ENCODE peak calls at places on chromosomes 11 and 22, in four cellular contexts. K, F, R and I are unnamed samples.

GRCh38 chr11:91932151-91932821 is 292.3 kb upstream of the FAT3 start:
- DNase-seq in K (peak), F (no peak), R (no peak), I (no peak)

GRCh38 chr22:39135092-39135896 is 17.2 kb downstream of the CBX7 start:
- DNase-seq in K (peak), F (no peak), R (no peak), I (peak)

GRCh38 chr11:74615988-74616387 is 23.6 kb downstream of the POLD3 start:
- DNase-seq in K (no peak), F (no peak), R (no peak), I (no peak)

GRCh38 chr11:78292109-78292803 is 103.5 kb downstream of the USP35 start:
- DNase-seq in K (no peak), F (no peak), R (no peak), I (no peak)

GRCh38 chr11:117950999-117951961 is 22.1 kb upstream of the TMPRSS13 start:
- DNase-seq in K (no peak), F (no peak), R (no peak), I (no peak)

GRCh38 chr22:30057375-30057774 is 22.9 kb upstream of the HORMAD2 start:
- DNase-seq in K (no peak), F (no peak), R (no peak), I (no peak)

GRCh38 chr11:43316451-43316850 is 4.7 kb downstream of the API5 start:
- DNase-seq in K (no peak), F (no peak), R (no peak), I (no peak)

GRCh38 chr11:90349741-90350140 is 126.9 kb upstream of the CHORDC1 start:
- DNase-seq in K (no peak), F (no peak), R (no peak), I (no peak)

GRCh38 chr11:61111786-61112517 is 9.7 kb downstream of the CD5 start:
- DNase-seq in K (no peak), F (no peak), R (no peak), I (no peak)

GRCh38 chr11:17410606-17411379 is 22.3 kb upstream of the KCNJ11 start:
- DNase-seq in K (no peak), F (no peak), R (no peak), I (no peak)